ENCODE peak calls at places on chromosomes 4 and X, in six cellular contexts. D is pancreas, A is Karpas-422, E is SK-N-SH, P is PC-9, K is NT2/D1. S is an unnamed sample.
A peak's percentile ranks its signal among the peaks of the same experiment; 100 is the strongest.

GRCh38 chr4:16230308-16230707 is 4.0 kb upstream of the TAPT1 start:
- DNase-seq in D (no peak), E (no peak), P (no peak), K (no peak), A (no peak), S (no peak)

GRCh38 chrX:130136497-130136896 is 26.2 kb upstream of the ELF4 start:
- DNase-seq in K (no peak), A (no peak), E (no peak), D (no peak), P (no peak), S (no peak)

GRCh38 chr4:68074397-68074796 is 55.3 kb downstream of the TMPRSS11F start:
- DNase-seq in A (peak; percentile 14), D (no peak), E (no peak), K (no peak), P (peak; percentile 35), S (no peak)

GRCh38 chr4:104163820-104164219 is 330.9 kb downstream of the CXXC4 start:
- DNase-seq in K (no peak), D (no peak), P (no peak), E (no peak), A (no peak), S (no peak)

GRCh38 chr4:118816538-118817177 is 19.3 kb downstream of the SEC24D start:
- DNase-seq in E (no peak), P (no peak), A (no peak), D (no peak), K (no peak), S (no peak)

GRCh38 chr4:17535242-17535641 is 20.3 kb downstream of the CLRN2 start:
- DNase-seq in E (no peak), A (no peak), D (no peak), P (no peak), K (no peak), S (no peak)

GRCh38 chr4:173091362-173091761 is 77.2 kb upstream of the GALNT7 start:
- DNase-seq in P (no peak), A (no peak), D (no peak), E (peak; percentile 16), K (no peak), S (no peak)

GRCh38 chrX:111411591-111412371 is at the start of gene DCX:
- DNase-seq in E (peak; percentile 4), A (no peak), D (no peak), K (peak; percentile 9), P (no peak), S (no peak)

GRCh38 chr4:636628-636950 is 11.2 kb downstream of the PDE6B start:
- DNase-seq in K (no peak), D (no peak), E (no peak), A (no peak), P (no peak), S (no peak)

GRCh38 chr4:3237711-3238560 is 11.0 kb upstream of the MSANTD1 start:
- DNase-seq in D (no peak), E (no peak), K (no peak), A (no peak), P (no peak), S (no peak)

GRCh38 chr4:15551740-15552446 is 82.2 kb downstream of the CC2D2A start:
- DNase-seq in A (no peak), K (no peak), E (no peak), P (no peak), D (no peak), S (no peak)

GRCh38 chrX:20789103-20789502 is 522.4 kb upstream of the RPS6KA3 start:
- DNase-seq in K (no peak), P (no peak), A (no peak), E (no peak), D (no peak), S (no peak)

GRCh38 chrX:44130189-44130588 is 157.0 kb upstream of the NDP start:
- DNase-seq in D (no peak), A (no peak), P (no peak), E (no peak), K (no peak), S (no peak)

GRCh38 chrX:150704030-150704613 is 10.9 kb downstream of the MTMR1 start:
- DNase-seq in A (no peak), E (no peak), D (no peak), K (no peak), P (no peak), S (no peak)

GRCh38 chr4:48651869-48652447 is 128.1 kb downstream of the FRYL start:
- DNase-seq in A (no peak), E (no peak), K (no peak), P (no peak), D (no peak), S (no peak)

GRCh38 chr4:150769845-150770244 is 187.9 kb downstream of the MAB21L2 start:
- DNase-seq in A (no peak), D (no peak), K (no peak), E (no peak), P (no peak), S (no peak)

GRCh38 chrX:43218198-43218597 is 437.9 kb upstream of the MAOA start:
- DNase-seq in A (no peak), E (no peak), D (no peak), P (no peak), K (no peak), S (no peak)

GRCh38 chr4:83771113-83771705 is 235.3 kb downstream of the GPAT3 start:
- DNase-seq in A (peak; percentile 56), E (peak; percentile 6), P (no peak), D (peak; percentile 33), K (peak; percentile 38), S (no peak)

GRCh38 chr4:97370581-97370980 is 772.7 kb downstream of the STPG2 start:
- DNase-seq in D (no peak), P (no peak), K (no peak), A (no peak), E (no peak), S (no peak)
- H3K9me3 ChIP-seq in D (no peaks in the 10 kb centered on the region), P (no peaks in the 10 kb centered on the region), K (no peaks in the 10 kb centered on the region), A (peaks cover 21% of the 10 kb centered on the region), E (no peaks in the 10 kb centered on the region), S (no peaks in the 10 kb centered on the region)

GRCh38 chr4:18813055-18813454 is 791.5 kb upstream of the LCORL start:
- DNase-seq in E (no peak), P (no peak), D (no peak), K (no peak), A (no peak), S (no peak)
- H3K9me3 ChIP-seq in E (no peaks in the 10 kb centered on the region), P (no peaks in the 10 kb centered on the region), D (no peaks in the 10 kb centered on the region), K (peaks cover 23% of the 10 kb centered on the region), A (peaks cover 24% of the 10 kb centered on the region), S (no peaks in the 10 kb centered on the region)

GRCh38 chrX:144790148-144790547 is 457.2 kb upstream of the SPANXN1 start:
- DNase-seq in A (no peak), D (no peak), E (no peak), P (no peak), K (no peak), S (no peak)
- H3K9me3 ChIP-seq in A (peaks cover 38% of the 10 kb centered on the region), D (no peaks in the 10 kb centered on the region), E (no peaks in the 10 kb centered on the region), P (peaks cover 19% of the 10 kb centered on the region), K (no peaks in the 10 kb centered on the region), S (peaks cover 8% of the 10 kb centered on the region)

DNA sequence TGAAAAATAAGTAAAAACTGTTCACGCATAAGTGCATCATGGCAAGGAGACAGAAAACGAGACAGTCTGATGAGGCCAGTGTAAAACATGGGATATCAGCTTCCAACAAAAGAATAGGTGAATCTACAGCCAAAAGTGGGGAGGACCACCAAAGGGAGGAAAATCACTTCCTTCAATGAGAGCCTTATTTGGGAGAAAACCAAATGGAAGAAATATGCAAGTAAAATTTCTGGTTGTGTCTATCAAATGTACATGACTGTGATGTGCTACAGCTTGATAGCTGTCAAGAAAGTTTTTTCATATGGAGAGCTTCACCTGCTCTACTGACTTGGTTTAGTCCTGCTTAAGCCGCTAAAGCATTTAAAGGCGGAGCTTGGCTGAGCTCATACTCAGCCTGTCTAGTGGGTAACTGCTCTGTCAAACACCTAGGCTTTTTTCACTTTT is 66.2 kb downstream of the MAGEA1 start:
- DNase-seq in K (peak; percentile 15), A (no peak), D (no peak), P (peak; percentile 22), E (no peak), S (no peak)
- H3K9me3 ChIP-seq in K (no peaks in the 10 kb centered on the region), A (no peaks in the 10 kb centered on the region), D (no peaks in the 10 kb centered on the region), P (no peaks in the 10 kb centered on the region), E (no peaks in the 10 kb centered on the region), S (no peaks in the 10 kb centered on the region)

DNA sequence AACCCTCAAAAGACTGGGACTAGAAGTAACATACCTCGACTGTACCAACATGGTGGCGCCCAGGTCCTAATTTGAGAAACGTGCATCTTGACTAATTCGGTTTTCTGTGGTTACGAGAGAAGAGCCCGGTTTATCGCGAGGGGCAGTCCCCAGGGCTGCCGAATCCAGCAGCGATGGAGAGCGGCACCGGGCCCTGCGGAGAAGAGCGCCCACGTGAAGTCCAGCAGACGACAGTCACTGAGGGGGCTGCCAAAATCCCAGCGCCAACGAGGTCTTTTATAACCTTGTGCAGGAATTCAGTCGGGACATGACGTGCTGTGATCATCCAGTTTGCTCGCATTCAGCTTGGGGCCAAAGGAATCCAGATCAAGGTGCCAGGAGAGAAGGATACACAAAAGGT is 187.5 kb upstream of the SLITRK2 start:
- DNase-seq in P (no peak), E (no peak), K (no peak), A (no peak), D (no peak), S (no peak)
- H3K9me3 ChIP-seq in P (no peaks in the 10 kb centered on the region), E (no peaks in the 10 kb centered on the region), K (no peaks in the 10 kb centered on the region), A (peaks cover 3% of the 10 kb centered on the region), D (no peaks in the 10 kb centered on the region), S (peaks cover 2% of the 10 kb centered on the region)

GRCh38 chrX:45368705-45369104 is 168.0 kb upstream of the DIPK2B start:
- DNase-seq in K (no peak), A (no peak), D (no peak), P (no peak), E (no peak), S (no peak)

DNA sequence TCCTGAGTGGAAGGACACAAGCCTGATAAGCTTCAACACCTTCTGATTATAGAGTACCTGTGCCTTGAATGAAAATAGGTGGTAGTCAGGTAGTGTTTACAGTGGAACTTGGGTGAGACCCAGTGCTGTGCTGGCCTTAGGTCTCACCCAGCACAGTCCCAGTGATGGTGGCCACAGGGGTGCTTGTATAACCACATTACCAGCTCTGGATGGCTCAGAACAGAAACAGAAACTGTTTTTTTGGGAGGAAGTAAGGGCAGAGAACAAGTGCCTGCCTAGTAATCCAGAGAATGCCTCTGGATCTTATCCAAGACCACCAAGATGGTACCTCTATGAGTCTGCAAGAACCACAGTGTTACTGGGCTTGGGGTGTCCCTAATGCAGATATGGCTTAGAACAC is 171.5 kb upstream of the DIPK2B start:
- DNase-seq in E (no peak), D (no peak), A (no peak), K (no peak), P (no peak), S (no peak)
- H3K9me3 ChIP-seq in E (peaks cover 7% of the 10 kb centered on the region), D (no peaks in the 10 kb centered on the region), A (peaks cover 2% of the 10 kb centered on the region), K (peaks cover 25% of the 10 kb centered on the region), P (no peaks in the 10 kb centered on the region), S (peaks cover 2% of the 10 kb centered on the region)

GRCh38 chrX:55742649-55743048 is 25.1 kb downstream of the RRAGB start:
- DNase-seq in A (no peak), K (no peak), P (peak; percentile 49), D (no peak), E (no peak), S (no peak)
- H3K9me3 ChIP-seq in A (no peaks in the 10 kb centered on the region), K (peaks cover 6% of the 10 kb centered on the region), P (no peaks in the 10 kb centered on the region), D (no peaks in the 10 kb centered on the region), E (no peaks in the 10 kb centered on the region), S (no peaks in the 10 kb centered on the region)

DNA sequence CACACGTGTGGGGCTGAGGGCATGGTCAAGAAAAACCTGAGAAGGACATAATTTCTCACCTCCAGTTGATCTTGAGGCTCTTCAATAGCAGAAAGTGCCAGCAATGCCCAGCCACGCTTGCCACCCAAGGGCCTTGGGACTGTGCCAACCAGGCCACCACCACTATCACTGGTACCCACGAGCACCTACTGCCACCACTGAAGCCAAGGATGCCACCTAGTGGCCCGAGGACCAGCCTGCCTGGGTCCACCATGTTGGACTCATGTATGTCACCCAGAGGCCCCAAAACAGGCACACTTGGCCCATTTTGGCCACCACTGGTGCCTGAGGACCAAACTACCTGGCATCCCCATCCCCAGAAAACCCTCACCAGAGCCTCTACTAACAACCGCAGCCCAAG is 191.8 kb downstream of the ADAM29 start:
- DNase-seq in D (peak; percentile 24), E (no peak), K (no peak), A (no peak), P (no peak), S (no peak)
- H3K9me3 ChIP-seq in D (no peaks in the 10 kb centered on the region), E (no peaks in the 10 kb centered on the region), K (no peaks in the 10 kb centered on the region), A (no peaks in the 10 kb centered on the region), P (peaks cover 7% of the 10 kb centered on the region), S (peaks cover 7% of the 10 kb centered on the region)